ENCODE peak calls at places on chromosomes 5 and 9, in nine cellular contexts. E, R, Y, M, A, U, S, K and Q are unnamed samples.

GRCh38 chr5:15615859-15616258 is 115.9 kb downstream of the FBXL7 start:
- DNase-seq in Y (no peak), M (no peak), K (no peak), A (no peak), U (no peak), S (no peak), E (peak; percentile 52), R (no peak), Q (no peak)

GRCh38 chr5:143653256-143653655 is 158.7 kb upstream of the HMHB1 start:
- DNase-seq in U (no peak), E (no peak), Y (no peak), M (no peak), A (no peak), S (no peak), K (no peak), R (no peak), Q (no peak)

GRCh38 chr5:14258840-14259239 is 115.7 kb downstream of the TRIO start:
- DNase-seq in Y (no peak), R (no peak), S (no peak), A (no peak), M (no peak), E (no peak), K (no peak), U (peak; percentile 89), Q (no peak)

GRCh38 chr5:60295423-60295822 is 401.9 kb upstream of the PDE4D start:
- DNase-seq in A (no peak), E (peak; percentile 15), R (no peak), K (peak; percentile 49), S (peak; percentile 8), U (peak; percentile 69), Y (no peak), M (no peak), Q (peak; percentile 54)

GRCh38 chr9:120914410-120914809 is 12.2 kb downstream of the TRAF1 start:
- DNase-seq in A (no peak), Y (no peak), M (peak; percentile 78), E (no peak), R (no peak), K (no peak), S (no peak), U (no peak), Q (no peak)

GRCh38 chr5:126851441-126852103 is 74.6 kb downstream of the LMNB1 start:
- DNase-seq in Y (no peak), K (no peak), U (no peak), E (no peak), M (no peak), S (peak; percentile 25), A (peak; percentile 71), R (no peak), Q (no peak)

GRCh38 chr5:60701317-60701988 is 1.5 kb upstream of the DEPDC1B start:
- DNase-seq in M (no peak), S (no peak), E (no peak), Y (no peak), A (no peak), U (no peak), K (no peak), R (no peak), Q (no peak)

GRCh38 chr5:21701317-21701716 is 1151.8 kb downstream of the CDH12 start:
- DNase-seq in R (no peak), U (no peak), S (no peak), Y (no peak), M (no peak), K (no peak), A (no peak), E (no peak), Q (no peak)

GRCh38 chr5:174376056-174376455 is 330.6 kb downstream of the NSG2 start:
- DNase-seq in S (no peak), Y (no peak), A (no peak), M (no peak), U (peak; percentile 4), K (no peak), R (no peak), E (no peak), Q (no peak)

GRCh38 chr5:125140855-125141254 is 394.4 kb upstream of the ZNF608 start:
- DNase-seq in S (peak; percentile 16), U (no peak), K (peak; percentile 74), E (peak; percentile 80), R (no peak), Y (no peak), A (no peak), M (no peak), Q (no peak)

GRCh38 chr9:77218612-77219011 is 41.3 kb downstream of the VPS13A start:
- DNase-seq in K (no peak), M (no peak), Y (no peak), E (peak; percentile 73), U (no peak), S (no peak), R (no peak), A (no peak), Q (no peak)

GRCh38 chr5:173247504-173247903 is 12.5 kb upstream of the NKX2-5 start:
- DNase-seq in E (no peak), S (no peak), R (no peak), A (no peak), U (peak; percentile 22), M (no peak), Y (no peak), K (no peak), Q (no peak)

GRCh38 chr9:83199240-83199639 is 136.3 kb upstream of the RASEF start:
- DNase-seq in U (peak; percentile 46), R (no peak), S (peak; percentile 36), K (peak; percentile 79), A (no peak), Y (no peak), M (peak; percentile 78), E (peak; percentile 27), Q (peak; percentile 70)

GRCh38 chr5:134649163-134649916 is 755 bp downstream of the SEC24A start:
- DNase-seq in K (peak; percentile 41), A (no peak), M (no peak), Y (no peak), S (no peak), R (peak; percentile 18), U (no peak), E (no peak), Q (peak; percentile 49)

GRCh38 chr9:126113756-126114408 is 212.7 kb upstream of the MVB12B start:
- DNase-seq in Y (peak; percentile 58), S (peak; percentile 1), E (no peak), A (peak; percentile 34), R (no peak), M (no peak), U (no peak), K (no peak), Q (no peak)

GRCh38 chr9:27150758-27151431 is 41.9 kb downstream of the TEK start:
- DNase-seq in Y (no peak), M (no peak), A (no peak), E (peak; percentile 23), U (no peak), S (no peak), K (peak; percentile 14), R (no peak), Q (no peak)

DNA sequence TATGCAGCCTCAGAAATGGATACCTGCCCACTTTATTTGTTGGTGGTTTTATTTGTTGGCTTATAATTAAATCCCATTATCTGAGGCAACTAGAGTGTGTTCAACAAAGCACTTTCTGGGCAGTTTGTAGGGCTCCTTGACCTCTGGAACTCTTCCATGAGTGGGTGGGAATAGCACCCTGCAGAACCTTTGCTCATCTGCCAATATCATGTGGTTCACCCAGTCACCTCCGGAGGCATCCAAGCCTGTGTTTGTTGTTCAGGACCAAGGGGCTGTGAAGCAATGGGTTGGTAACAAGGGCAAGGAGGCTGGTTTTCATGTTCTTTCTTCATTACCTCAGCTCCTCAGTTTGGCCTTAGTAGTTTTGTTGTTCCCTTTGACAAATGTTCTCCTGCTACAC is 314.0 kb downstream of the NDUFS4 start:
- DNase-seq in E (no peak), M (no peak), R (no peak), K (peak; percentile 13), A (no peak), Y (no peak), S (no peak), U (peak; percentile 59), Q (no peak)
- TF ChIP-seq CTCF in E (no peak), M (no peak), R (peak; percentile 9), K (no peak), A (no peak), Y (no peak), S (no peak), U (peak; percentile 56), Q (no peak)

DNA sequence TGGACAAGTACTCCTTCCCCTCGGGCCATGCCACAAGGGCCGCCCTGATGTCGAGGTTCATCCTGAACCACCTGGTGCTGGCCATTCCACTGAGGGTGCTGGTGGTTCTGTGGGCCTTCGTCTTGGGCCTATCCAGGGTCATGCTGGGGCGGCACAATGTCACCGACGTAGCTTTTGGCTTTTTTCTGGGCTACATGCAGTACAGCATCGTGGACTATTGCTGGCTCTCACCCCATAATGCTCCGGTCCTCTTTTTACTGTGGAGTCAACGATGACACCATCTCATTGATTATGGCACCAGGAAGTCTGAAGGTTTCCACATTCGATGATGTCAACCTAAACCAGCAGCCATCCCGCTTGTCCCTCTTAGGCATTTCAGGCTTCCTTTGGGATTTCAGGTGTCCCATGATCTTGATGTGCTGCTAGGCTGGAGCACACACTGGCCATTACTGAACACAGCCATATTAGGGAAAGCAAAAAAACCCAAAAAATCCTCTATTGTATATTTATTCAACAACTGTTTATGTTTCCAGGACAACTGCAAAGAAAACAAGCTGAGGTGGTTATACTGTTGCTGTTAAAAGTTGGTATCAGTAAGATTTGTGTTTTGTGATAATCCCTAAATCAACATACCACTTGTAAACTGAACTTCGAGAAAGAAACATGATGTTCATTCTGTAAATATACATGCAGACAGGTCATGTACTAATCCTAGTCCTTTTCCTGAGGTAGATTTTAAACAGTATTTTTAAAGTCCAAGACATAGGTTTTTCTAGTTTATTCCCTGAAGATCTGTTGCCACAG is 1.1 kb downstream of the PLPP6 start:
- DNase-seq in A (no peak), R (no peak), E (no peak), U (peak; percentile 20), Y (no peak), M (no peak), K (peak; percentile 51), S (no peak), Q (peak; percentile 65)
- H3K4me1 ChIP-seq in A (peaks cover 62% of the 10 kb centered on the region), R (peaks cover 10% of the 10 kb centered on the region), E (peaks cover 27% of the 10 kb centered on the region), U (peaks cover 40% of the 10 kb centered on the region), Y (peaks cover 33% of the 10 kb centered on the region), M (peaks cover 24% of the 10 kb centered on the region), K (peaks cover 36% of the 10 kb centered on the region), S (peaks cover 3% of the 10 kb centered on the region), Q (peaks cover 53% of the 10 kb centered on the region)

DNA sequence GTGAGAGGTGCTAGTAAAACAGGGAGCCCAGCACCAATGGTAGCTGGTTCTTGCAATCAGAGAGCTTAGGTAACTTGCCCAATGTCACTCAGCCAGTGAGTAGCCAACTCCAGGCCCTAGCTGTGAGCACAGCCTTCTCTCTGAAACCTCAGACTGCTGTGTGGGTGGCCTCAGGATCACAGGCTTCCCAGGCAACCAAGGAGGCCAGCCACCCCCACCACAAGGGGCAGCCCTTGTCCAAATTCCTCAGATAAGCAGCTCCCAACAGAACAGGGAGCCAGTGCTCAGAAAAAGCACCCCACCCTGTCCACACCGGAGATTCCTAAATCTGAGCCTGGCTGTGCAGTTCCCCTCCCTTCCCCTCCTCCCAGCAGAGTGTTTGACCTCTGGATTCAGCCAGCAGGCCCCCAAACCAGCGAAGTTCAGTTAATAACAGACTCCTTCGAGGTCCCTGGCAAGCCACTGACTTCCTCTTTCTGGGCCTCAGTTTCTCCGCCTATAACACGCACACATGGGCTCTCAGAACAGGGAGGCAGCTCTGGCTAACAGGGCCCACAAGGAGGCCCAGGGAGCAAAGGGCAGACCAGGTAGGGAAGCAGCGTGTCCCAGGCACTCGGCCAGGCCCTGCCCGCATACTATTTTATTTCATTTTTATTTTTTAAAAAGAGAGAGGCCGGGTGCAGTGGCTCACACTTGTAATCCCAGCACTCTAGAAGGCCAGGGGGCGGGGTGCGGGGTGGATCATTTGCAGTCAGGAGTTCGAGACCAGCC is 2.7 kb downstream of the EEIG1 start:
- DNase-seq in A (no peak), Y (peak; percentile 85), R (peak; percentile 55), M (peak; percentile 90), K (no peak), S (peak; percentile 63), E (peak; percentile 80), U (peak; percentile 74), Q (peak; percentile 78)
- TF ChIP-seq CTCF in A (no peak), Y (peak; percentile 12), R (peak; percentile 48), M (no peak), K (no peak), S (no peak), E (no peak), U (no peak), Q (peak; percentile 13)

GRCh38 chr5:55917402-55918096 is 66.4 kb downstream of the IL31RA start:
- DNase-seq in U (no peak), M (no peak), Y (no peak), S (no peak), R (no peak), K (peak; percentile 25), E (no peak), A (no peak), Q (no peak)
- H3K4me1 ChIP-seq in U (no peaks in the 10 kb centered on the region), M (no peaks in the 10 kb centered on the region), Y (no peaks in the 10 kb centered on the region), S (no peaks in the 10 kb centered on the region), R (no peaks in the 10 kb centered on the region), K (peaks cover 5% of the 10 kb centered on the region), E (no peaks in the 10 kb centered on the region), A (no peaks in the 10 kb centered on the region), Q (no peaks in the 10 kb centered on the region)